ENCODE peak calls at places on chromosomes 11 and 22, in ten cellular contexts. One of them, this sample, is unnamed.

GRCh38 chr22:30169002-30169401 is 77.6 kb downstream of the LIF start:
- ATAC-seq in heart right ventricle: no peak
- ATAC-seq in upper lobe of right lung: no peak
- ATAC-seq in lower lobe of right lung: no peak
- ATAC-seq in DND-41: peak
- ATAC-seq in left lung: no peak
- ATAC-seq in right lobe of liver: no peak
- ATAC-seq in activated CD8-positive, alpha-beta T cell treated with anti-CD3 and anti-CD28 coated beads, Interleukin-2, amount 10 ng/mL, durations not matched to agents 7 days and 5 days: peak
- ATAC-seq in Right ventricle myocardium superior: no peak
- ATAC-seq in left ventricle myocardium superior: no peak
- ATAC-seq in this sample: no peak

GRCh38 chr11:128471138-128471661 is 116.2 kb downstream of the ETS1 start:
- ATAC-seq in Right ventricle myocardium superior: no peak
- ATAC-seq in lower lobe of right lung: no peak
- ATAC-seq in DND-41: peak
- ATAC-seq in heart right ventricle: no peak
- ATAC-seq in activated CD8-positive, alpha-beta T cell treated with anti-CD3 and anti-CD28 coated beads, Interleukin-2, amount 10 ng/mL, durations not matched to agents 7 days and 5 days: peak
- ATAC-seq in upper lobe of right lung: no peak
- ATAC-seq in left lung: no peak
- ATAC-seq in right lobe of liver: peak
- ATAC-seq in left ventricle myocardium superior: no peak
- ATAC-seq in this sample: peak

GRCh38 chr11:24637520-24637919 is 140.7 kb downstream of the LUZP2 start:
- ATAC-seq in heart right ventricle: no peak
- ATAC-seq in right lobe of liver: no peak
- ATAC-seq in upper lobe of right lung: no peak
- ATAC-seq in lower lobe of right lung: no peak
- ATAC-seq in activated CD8-positive, alpha-beta T cell treated with anti-CD3 and anti-CD28 coated beads, Interleukin-2, amount 10 ng/mL, durations not matched to agents 7 days and 5 days: no peak
- ATAC-seq in Right ventricle myocardium superior: no peak
- ATAC-seq in left ventricle myocardium superior: no peak
- ATAC-seq in DND-41: no peak
- ATAC-seq in left lung: no peak
- ATAC-seq in this sample: no peak

GRCh38 chr11:110908401-110909106 is 196.3 kb upstream of the ARHGAP20 start:
- ATAC-seq in Right ventricle myocardium superior: no peak
- ATAC-seq in left lung: peak
- ATAC-seq in left ventricle myocardium superior: no peak
- ATAC-seq in DND-41: no peak
- ATAC-seq in upper lobe of right lung: no peak
- ATAC-seq in right lobe of liver: no peak
- ATAC-seq in activated CD8-positive, alpha-beta T cell treated with anti-CD3 and anti-CD28 coated beads, Interleukin-2, amount 10 ng/mL, durations not matched to agents 7 days and 5 days: peak
- ATAC-seq in heart right ventricle: no peak
- ATAC-seq in lower lobe of right lung: no peak
- ATAC-seq in this sample: no peak

GRCh38 chr11:67240575-67241389 is 25.5 kb upstream of the GRK2 start:
- ATAC-seq in lower lobe of right lung: peak
- ATAC-seq in right lobe of liver: peak
- ATAC-seq in heart right ventricle: peak
- ATAC-seq in activated CD8-positive, alpha-beta T cell treated with anti-CD3 and anti-CD28 coated beads, Interleukin-2, amount 10 ng/mL, durations not matched to agents 7 days and 5 days: peak
- ATAC-seq in DND-41: peak
- ATAC-seq in upper lobe of right lung: peak
- ATAC-seq in left ventricle myocardium superior: peak
- ATAC-seq in Right ventricle myocardium superior: peak
- ATAC-seq in left lung: peak
- ATAC-seq in this sample: peak

GRCh38 chr11:82867495-82868082 is 32.6 kb downstream of the PRCP start:
- ATAC-seq in heart right ventricle: no peak
- ATAC-seq in upper lobe of right lung: peak
- ATAC-seq in lower lobe of right lung: peak
- ATAC-seq in Right ventricle myocardium superior: peak
- ATAC-seq in DND-41: peak
- ATAC-seq in left ventricle myocardium superior: peak
- ATAC-seq in right lobe of liver: peak
- ATAC-seq in left lung: peak
- ATAC-seq in activated CD8-positive, alpha-beta T cell treated with anti-CD3 and anti-CD28 coated beads, Interleukin-2, amount 10 ng/mL, durations not matched to agents 7 days and 5 days: peak
- ATAC-seq in this sample: peak

GRCh38 chr11:45025716-45026492 is 75.2 kb upstream of the TP53I11 start:
- ATAC-seq in right lobe of liver: peak
- ATAC-seq in Right ventricle myocardium superior: peak
- ATAC-seq in left lung: peak
- ATAC-seq in DND-41: peak
- ATAC-seq in left ventricle myocardium superior: peak
- ATAC-seq in lower lobe of right lung: peak
- ATAC-seq in heart right ventricle: peak
- ATAC-seq in activated CD8-positive, alpha-beta T cell treated with anti-CD3 and anti-CD28 coated beads, Interleukin-2, amount 10 ng/mL, durations not matched to agents 7 days and 5 days: peak
- ATAC-seq in upper lobe of right lung: peak
- ATAC-seq in this sample: peak

GRCh38 chr11:60933416-60933815 is 9.2 kb downstream of the TMEM132A start:
- ATAC-seq in upper lobe of right lung: no peak
- ATAC-seq in DND-41: no peak
- ATAC-seq in activated CD8-positive, alpha-beta T cell treated with anti-CD3 and anti-CD28 coated beads, Interleukin-2, amount 10 ng/mL, durations not matched to agents 7 days and 5 days: no peak
- ATAC-seq in left ventricle myocardium superior: no peak
- ATAC-seq in lower lobe of right lung: no peak
- ATAC-seq in heart right ventricle: no peak
- ATAC-seq in right lobe of liver: no peak
- ATAC-seq in left lung: no peak
- ATAC-seq in Right ventricle myocardium superior: no peak
- ATAC-seq in this sample: no peak

GRCh38 chr22:47713880-47714452 is 951.5 kb downstream of the TBC1D22A start:
- ATAC-seq in heart right ventricle: no peak
- ATAC-seq in upper lobe of right lung: no peak
- ATAC-seq in left ventricle myocardium superior: no peak
- ATAC-seq in left lung: no peak
- ATAC-seq in lower lobe of right lung: no peak
- ATAC-seq in right lobe of liver: no peak
- ATAC-seq in activated CD8-positive, alpha-beta T cell treated with anti-CD3 and anti-CD28 coated beads, Interleukin-2, amount 10 ng/mL, durations not matched to agents 7 days and 5 days: no peak
- ATAC-seq in DND-41: no peak
- ATAC-seq in Right ventricle myocardium superior: no peak
- ATAC-seq in this sample: no peak

GRCh38 chr11:90237004-90237403 is 14.2 kb upstream of the CHORDC1 start:
- ATAC-seq in left lung: no peak
- ATAC-seq in left ventricle myocardium superior: no peak
- ATAC-seq in right lobe of liver: no peak
- ATAC-seq in heart right ventricle: no peak
- ATAC-seq in upper lobe of right lung: no peak
- ATAC-seq in DND-41: no peak
- ATAC-seq in activated CD8-positive, alpha-beta T cell treated with anti-CD3 and anti-CD28 coated beads, Interleukin-2, amount 10 ng/mL, durations not matched to agents 7 days and 5 days: no peak
- ATAC-seq in Right ventricle myocardium superior: no peak
- ATAC-seq in lower lobe of right lung: no peak
- ATAC-seq in this sample: no peak

GRCh38 chr22:20779014-20779812 is 5.3 kb downstream of the SERPIND1 start:
- ATAC-seq in right lobe of liver: no peak
- ATAC-seq in DND-41: no peak
- ATAC-seq in left lung: no peak
- ATAC-seq in Right ventricle myocardium superior: no peak
- ATAC-seq in left ventricle myocardium superior: no peak
- ATAC-seq in activated CD8-positive, alpha-beta T cell treated with anti-CD3 and anti-CD28 coated beads, Interleukin-2, amount 10 ng/mL, durations not matched to agents 7 days and 5 days: no peak
- ATAC-seq in lower lobe of right lung: no peak
- ATAC-seq in heart right ventricle: no peak
- ATAC-seq in upper lobe of right lung: no peak
- ATAC-seq in this sample: no peak

GRCh38 chr22:36324414-36324813 is 63.4 kb downstream of the MYH9 start:
- ATAC-seq in upper lobe of right lung: no peak
- ATAC-seq in heart right ventricle: peak
- ATAC-seq in left ventricle myocardium superior: peak
- ATAC-seq in activated CD8-positive, alpha-beta T cell treated with anti-CD3 and anti-CD28 coated beads, Interleukin-2, amount 10 ng/mL, durations not matched to agents 7 days and 5 days: no peak
- ATAC-seq in DND-41: no peak
- ATAC-seq in Right ventricle myocardium superior: peak
- ATAC-seq in left lung: no peak
- ATAC-seq in right lobe of liver: peak
- ATAC-seq in lower lobe of right lung: no peak
- ATAC-seq in this sample: no peak

GRCh38 chr11:94031625-94032024 is 10.5 kb downstream of the HEPHL1 start:
- ATAC-seq in Right ventricle myocardium superior: no peak
- ATAC-seq in upper lobe of right lung: no peak
- ATAC-seq in left ventricle myocardium superior: no peak
- ATAC-seq in right lobe of liver: no peak
- ATAC-seq in heart right ventricle: no peak
- ATAC-seq in left lung: no peak
- ATAC-seq in lower lobe of right lung: no peak
- ATAC-seq in activated CD8-positive, alpha-beta T cell treated with anti-CD3 and anti-CD28 coated beads, Interleukin-2, amount 10 ng/mL, durations not matched to agents 7 days and 5 days: no peak
- ATAC-seq in DND-41: no peak
- ATAC-seq in this sample: no peak

GRCh38 chr11:2882681-2883110 is 2.9 kb downstream of the CDKN1C start:
- ATAC-seq in upper lobe of right lung: no peak
- ATAC-seq in right lobe of liver: no peak
- ATAC-seq in activated CD8-positive, alpha-beta T cell treated with anti-CD3 and anti-CD28 coated beads, Interleukin-2, amount 10 ng/mL, durations not matched to agents 7 days and 5 days: no peak
- ATAC-seq in heart right ventricle: no peak
- ATAC-seq in Right ventricle myocardium superior: no peak
- ATAC-seq in left ventricle myocardium superior: no peak
- ATAC-seq in DND-41: no peak
- ATAC-seq in left lung: no peak
- ATAC-seq in lower lobe of right lung: no peak
- ATAC-seq in this sample: no peak

GRCh38 chr11:102680945-102681344 is 24.6 kb downstream of the MMP27 start:
- ATAC-seq in left lung: peak
- ATAC-seq in left ventricle myocardium superior: peak
- ATAC-seq in activated CD8-positive, alpha-beta T cell treated with anti-CD3 and anti-CD28 coated beads, Interleukin-2, amount 10 ng/mL, durations not matched to agents 7 days and 5 days: no peak
- ATAC-seq in lower lobe of right lung: peak
- ATAC-seq in DND-41: no peak
- ATAC-seq in right lobe of liver: no peak
- ATAC-seq in heart right ventricle: peak
- ATAC-seq in upper lobe of right lung: peak
- ATAC-seq in Right ventricle myocardium superior: peak
- ATAC-seq in this sample: no peak

GRCh38 chr11:34263462-34264186 is 94.2 kb downstream of the ABTB2 start:
- ATAC-seq in right lobe of liver: peak
- ATAC-seq in activated CD8-positive, alpha-beta T cell treated with anti-CD3 and anti-CD28 coated beads, Interleukin-2, amount 10 ng/mL, durations not matched to agents 7 days and 5 days: no peak
- ATAC-seq in heart right ventricle: peak
- ATAC-seq in left lung: peak
- ATAC-seq in lower lobe of right lung: peak
- ATAC-seq in left ventricle myocardium superior: peak
- ATAC-seq in upper lobe of right lung: peak
- ATAC-seq in Right ventricle myocardium superior: peak
- ATAC-seq in DND-41: no peak
- ATAC-seq in this sample: no peak

GRCh38 chr11:11149671-11150459 is 203.2 kb downstream of the CSNK2A3 start:
- ATAC-seq in left ventricle myocardium superior: no peak
- ATAC-seq in lower lobe of right lung: no peak
- ATAC-seq in Right ventricle myocardium superior: no peak
- ATAC-seq in DND-41: peak
- ATAC-seq in left lung: no peak
- ATAC-seq in right lobe of liver: no peak
- ATAC-seq in activated CD8-positive, alpha-beta T cell treated with anti-CD3 and anti-CD28 coated beads, Interleukin-2, amount 10 ng/mL, durations not matched to agents 7 days and 5 days: peak
- ATAC-seq in heart right ventricle: no peak
- ATAC-seq in upper lobe of right lung: no peak
- ATAC-seq in this sample: peak

GRCh38 chr11:91639359-91639758 is 585.3 kb upstream of the FAT3 start:
- ATAC-seq in Right ventricle myocardium superior: no peak
- ATAC-seq in DND-41: no peak
- ATAC-seq in activated CD8-positive, alpha-beta T cell treated with anti-CD3 and anti-CD28 coated beads, Interleukin-2, amount 10 ng/mL, durations not matched to agents 7 days and 5 days: no peak
- ATAC-seq in upper lobe of right lung: no peak
- ATAC-seq in lower lobe of right lung: no peak
- ATAC-seq in left ventricle myocardium superior: no peak
- ATAC-seq in right lobe of liver: no peak
- ATAC-seq in left lung: no peak
- ATAC-seq in heart right ventricle: no peak
- ATAC-seq in this sample: no peak

GRCh38 chr11:12802418-12803085 is 128.3 kb downstream of the TEAD1 start:
- ATAC-seq in lower lobe of right lung: peak
- ATAC-seq in upper lobe of right lung: peak
- ATAC-seq in DND-41: no peak
- ATAC-seq in left lung: peak
- ATAC-seq in heart right ventricle: no peak
- ATAC-seq in left ventricle myocardium superior: peak
- ATAC-seq in right lobe of liver: peak
- ATAC-seq in activated CD8-positive, alpha-beta T cell treated with anti-CD3 and anti-CD28 coated beads, Interleukin-2, amount 10 ng/mL, durations not matched to agents 7 days and 5 days: no peak
- ATAC-seq in Right ventricle myocardium superior: peak
- ATAC-seq in this sample: no peak

GRCh38 chr11:61718613-61719302 is 33.7 kb upstream of the MYRF start:
- ATAC-seq in left ventricle myocardium superior: peak
- ATAC-seq in activated CD8-positive, alpha-beta T cell treated with anti-CD3 and anti-CD28 coated beads, Interleukin-2, amount 10 ng/mL, durations not matched to agents 7 days and 5 days: no peak
- ATAC-seq in heart right ventricle: peak
- ATAC-seq in DND-41: peak
- ATAC-seq in right lobe of liver: no peak
- ATAC-seq in upper lobe of right lung: peak
- ATAC-seq in Right ventricle myocardium superior: peak
- ATAC-seq in left lung: peak
- ATAC-seq in lower lobe of right lung: peak
- ATAC-seq in this sample: no peak

GRCh38 chr22:49825436-49825835 is 2.2 kb downstream of the BRD1 start:
- ATAC-seq in heart right ventricle: no peak
- ATAC-seq in right lobe of liver: no peak
- ATAC-seq in left lung: no peak
- ATAC-seq in left ventricle myocardium superior: no peak
- ATAC-seq in activated CD8-positive, alpha-beta T cell treated with anti-CD3 and anti-CD28 coated beads, Interleukin-2, amount 10 ng/mL, durations not matched to agents 7 days and 5 days: no peak
- ATAC-seq in upper lobe of right lung: no peak
- ATAC-seq in DND-41: no peak
- ATAC-seq in lower lobe of right lung: no peak
- ATAC-seq in Right ventricle myocardium superior: no peak
- ATAC-seq in this sample: no peak

GRCh38 chr22:32660292-32660691 is 141.2 kb upstream of the TIMP3 start:
- ATAC-seq in right lobe of liver: peak
- ATAC-seq in heart right ventricle: peak
- ATAC-seq in activated CD8-positive, alpha-beta T cell treated with anti-CD3 and anti-CD28 coated beads, Interleukin-2, amount 10 ng/mL, durations not matched to agents 7 days and 5 days: no peak
- ATAC-seq in Right ventricle myocardium superior: peak
- ATAC-seq in left lung: peak
- ATAC-seq in left ventricle myocardium superior: peak
- ATAC-seq in upper lobe of right lung: peak
- ATAC-seq in DND-41: peak
- ATAC-seq in lower lobe of right lung: peak
- ATAC-seq in this sample: peak

GRCh38 chr11:129694538-129694937 is 121.1 kb upstream of the TMEM45B start:
- ATAC-seq in activated CD8-positive, alpha-beta T cell treated with anti-CD3 and anti-CD28 coated beads, Interleukin-2, amount 10 ng/mL, durations not matched to agents 7 days and 5 days: no peak
- ATAC-seq in Right ventricle myocardium superior: no peak
- ATAC-seq in left ventricle myocardium superior: no peak
- ATAC-seq in heart right ventricle: no peak
- ATAC-seq in DND-41: no peak
- ATAC-seq in lower lobe of right lung: no peak
- ATAC-seq in left lung: no peak
- ATAC-seq in right lobe of liver: no peak
- ATAC-seq in upper lobe of right lung: no peak
- ATAC-seq in this sample: no peak